ENCODE peak calls at places on chromosomes 6 and 20, in four cellular contexts. M is neural crest cell, A is iPS-NIHi11, B is AG09309. Q is an unnamed sample.

GRCh38 chr6:20403766-20404640 is 2.3 kb downstream of the E2F3 start:
- DNase-seq in M (peak; percentile 55), A (peak; percentile 40), B (no peak), Q (no peak)

GRCh38 chr6:1792989-1793388 is 183.3 kb downstream of the FOXC1 start:
- DNase-seq in M (peak; percentile 23), A (peak; percentile 64), B (no peak), Q (no peak)

GRCh38 chr6:30103630-30104179 is 9.2 kb downstream of the TRIM31 start:
- DNase-seq in M (no peak), A (no peak), B (no peak), Q (no peak)

GRCh38 chr20:34535301-34535840 is 19.1 kb downstream of the DYNLRB1 start:
- DNase-seq in M (no peak), A (no peak), B (no peak), Q (no peak)

GRCh38 chr6:108559884-108560462 is 744 bp upstream of the FOXO3 start:
- DNase-seq in M (peak; percentile 55), A (peak; percentile 42), B (no peak), Q (peak; percentile 31)

GRCh38 chr20:10023911-10024310 is 10.9 kb upstream of the ANKEF1 start:
- DNase-seq in M (no peak), A (no peak), B (no peak), Q (no peak)

GRCh38 chr20:54123587-54124180 is 50.1 kb downstream of the CYP24A1 start:
- DNase-seq in M (no peak), A (peak; percentile 52), B (peak; percentile 94), Q (no peak)

GRCh38 chr6:81987293-81987692 is 234.8 kb upstream of the TENT5A start:
- DNase-seq in M (no peak), A (no peak), B (no peak), Q (no peak)

GRCh38 chr20:52429029-52429428 is 237.4 kb upstream of the ZFP64 start:
- DNase-seq in M (no peak), A (no peak), B (no peak), Q (no peak)

GRCh38 chr6:13354331-13355042 is 26.1 kb upstream of the TBC1D7 start:
- DNase-seq in M (no peak), A (no peak), B (no peak), Q (no peak)

GRCh38 chr20:37381621-37382538 is 35.9 kb downstream of the SRC start:
- DNase-seq in M (no peak), A (no peak), B (no peak), Q (no peak)

GRCh38 chr6:137729866-137730629 is 137.0 kb upstream of the TNFAIP3 start:
- DNase-seq in M (no peak), A (no peak), B (no peak), Q (no peak)

GRCh38 chr6:13467216-13467600 is 20.2 kb downstream of the GFOD1 start:
- DNase-seq in M (no peak), A (no peak), B (no peak), Q (no peak)

GRCh38 chr6:169990095-169991030 is 238.9 kb downstream of the ERMARD start:
- DNase-seq in M (no peak), A (no peak), B (no peak), Q (no peak)

Q was measured in NCI-H1930.